ENCODE peak calls at places on chromosomes 13 and 19, in seven cellular contexts. V, E, R, K, U, S and Q are unnamed samples.

GRCh38 chr19:42199440-42200115 is 17.9 kb downstream of the DEDD2 start:
- DNase-seq in K (no peak), R (no peak), E (no peak), U (no peak), S (peak), V (no peak), Q (no peak)

GRCh38 chr13:73793361-73793760 is 340.8 kb downstream of the KLF12 start:
- DNase-seq in K (no peak), R (no peak), V (no peak), S (no peak), E (no peak), U (no peak), Q (no peak)

GRCh38 chr13:95834134-95834765 is 157.3 kb downstream of the DNAJC3 start:
- DNase-seq in U (peak), K (peak), R (peak), E (peak), V (peak), S (peak), Q (peak)

GRCh38 chr19:48631254-48631653 is 5.9 kb downstream of the DBP start:
- DNase-seq in U (no peak), S (no peak), R (no peak), K (no peak), V (no peak), E (no peak), Q (no peak)

GRCh38 chr19:34120846-34121639 is 51.3 kb upstream of the LSM14A start:
- DNase-seq in V (peak), S (peak), U (no peak), R (no peak), K (peak), E (peak), Q (no peak)

GRCh38 chr19:58166708-58167280 is 16.1 kb upstream of the ZNF274 start:
- DNase-seq in R (no peak), E (no peak), S (no peak), U (no peak), V (peak), K (no peak), Q (no peak)

GRCh38 chr19:51690359-51691121 is 2.6 kb upstream of the SPACA6 start:
- DNase-seq in S (peak), U (peak), K (peak), E (peak), R (no peak), V (peak), Q (no peak)

GRCh38 chr13:84446972-84447700 is 564.9 kb upstream of the SLITRK1 start:
- DNase-seq in K (no peak), S (peak), E (no peak), V (peak), R (peak), U (no peak), Q (peak)

GRCh38 chr19:16262618-16263017 is 62.0 kb upstream of the KLF2 start:
- DNase-seq in K (no peak), R (no peak), E (no peak), S (no peak), V (no peak), U (no peak), Q (no peak)

GRCh38 chr19:43353606-43354304 is at the start of gene CD177:
- DNase-seq in V (no peak), U (no peak), S (peak), K (no peak), R (no peak), E (no peak), Q (no peak)

GRCh38 chr13:81762449-81762848 is 1421.5 kb upstream of the SPRY2 start:
- DNase-seq in R (no peak), U (no peak), E (no peak), S (peak), V (no peak), K (no peak), Q (no peak)

GRCh38 chr19:53892981-53893325 is 11.0 kb downstream of the PRKCG start:
- DNase-seq in R (no peak), E (no peak), U (no peak), S (peak), V (no peak), K (no peak), Q (no peak)

GRCh38 chr13:30307194-30307965 is at the start of gene KATNAL1:
- DNase-seq in U (peak), S (peak), R (no peak), E (no peak), V (peak), K (peak), Q (no peak)

GRCh38 chr19:34645551-34645950 is 31.4 kb downstream of the SCGB2B2 start:
- DNase-seq in K (no peak), S (no peak), V (no peak), R (no peak), U (no peak), E (no peak), Q (no peak)

DNA sequence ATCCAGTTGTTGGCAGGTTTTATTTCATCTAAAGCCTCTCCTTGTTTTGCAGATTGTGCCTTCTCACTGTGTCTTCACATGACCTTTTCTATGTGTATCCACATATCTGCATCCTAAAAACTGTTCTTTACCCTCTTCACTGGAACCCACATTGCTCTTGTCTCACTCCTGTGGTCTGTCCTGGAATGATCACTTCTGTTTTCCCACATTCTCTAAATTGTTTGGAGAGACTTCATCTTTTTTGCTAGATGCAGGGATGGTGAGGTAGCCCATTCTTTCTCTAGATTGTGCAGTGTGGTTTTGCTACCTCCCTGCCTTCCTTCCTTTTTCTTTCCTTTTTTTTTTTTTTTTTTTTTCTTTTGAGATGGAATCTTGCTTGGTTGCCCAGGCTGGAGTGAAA is 608.6 kb upstream of the MIR17HG start:
- DNase-seq in V (no peak), U (no peak), S (no peak), R (no peak), K (no peak), E (no peak), Q (no peak)
- TF ChIP-seq CTCF in V (no peak), U (no peak), S (no peak), R (no peak), K (no peak), E (no peak), Q (no peak)

DNA sequence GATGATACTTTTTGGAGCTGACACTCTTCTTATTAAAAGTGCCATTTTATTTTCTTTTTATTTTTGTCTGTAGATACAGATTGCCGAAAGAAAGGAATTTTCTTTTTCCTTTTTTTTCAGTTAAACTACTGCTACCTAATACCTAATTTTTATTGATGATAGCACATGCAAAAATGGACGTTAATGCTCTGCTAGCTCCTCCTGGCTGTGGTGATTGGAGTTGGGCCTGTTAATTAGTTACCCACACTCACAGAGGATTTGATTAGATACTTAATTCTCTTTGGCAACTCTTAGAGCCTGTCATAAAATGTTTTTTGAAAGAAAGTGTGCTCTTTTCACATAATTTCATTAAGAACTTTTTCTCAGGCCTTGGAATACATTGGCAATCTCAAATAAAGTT is 366.8 kb downstream of the DCT start:
- DNase-seq in V (no peak), S (no peak), E (no peak), U (no peak), K (no peak), R (no peak), Q (no peak)
- TF ChIP-seq CTCF in V (no peak), S (peak), E (peak), U (no peak), K (no peak), R (no peak), Q (no peak)

DNA sequence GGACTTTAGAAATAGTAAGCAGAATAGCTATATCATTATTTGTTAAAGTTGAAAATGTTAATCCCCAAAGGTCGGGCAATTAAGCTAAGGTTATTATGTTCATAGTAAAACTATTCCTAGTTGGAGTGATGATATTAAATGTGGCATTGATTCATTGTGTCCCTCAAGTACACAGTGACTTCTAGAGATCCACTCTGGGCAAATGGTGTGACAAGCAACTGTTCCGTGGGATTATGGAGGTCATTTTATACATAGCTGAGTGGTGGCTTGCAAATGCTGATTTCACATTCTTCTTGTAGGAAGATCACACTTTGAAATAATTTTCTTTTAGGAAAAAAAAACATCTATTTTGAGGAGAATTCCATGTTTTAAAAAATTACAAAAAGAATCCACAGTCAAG is 317.8 kb downstream of the ATP8A2 start:
- DNase-seq in U (no peak), V (no peak), K (no peak), R (no peak), E (no peak), S (no peak), Q (no peak)
- TF ChIP-seq CTCF in U (no peak), V (no peak), K (no peak), R (no peak), E (no peak), S (no peak), Q (no peak)

GRCh38 chr13:105957769-105958438 is 577.6 kb downstream of the EFNB2 start:
- DNase-seq in V (no peak), R (no peak), E (no peak), S (no peak), U (no peak), K (no peak), Q (no peak)
- TF ChIP-seq CTCF in V (no peak), R (no peak), E (no peak), S (no peak), U (no peak), K (no peak), Q (no peak)

DNA sequence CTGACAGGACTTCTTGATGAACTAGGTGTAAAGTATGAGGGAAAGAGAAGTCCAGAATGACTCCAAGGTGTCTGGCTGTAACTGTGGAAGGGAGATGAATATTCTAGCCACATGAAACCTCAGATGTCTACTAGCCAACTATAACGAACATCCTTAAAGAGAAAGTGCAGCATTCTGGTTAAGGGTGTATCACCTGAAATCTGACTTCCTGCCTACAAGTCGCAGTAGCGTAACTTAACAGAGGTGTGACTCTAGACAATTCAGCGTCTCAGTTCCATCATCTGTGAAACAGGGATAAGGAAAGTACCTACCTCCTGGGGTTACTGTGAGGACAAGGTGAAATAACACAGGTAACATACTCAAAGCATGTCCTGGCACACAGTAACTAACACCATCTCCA is 145.7 kb upstream of the FBXL3 start:
- DNase-seq in S (no peak), K (no peak), E (no peak), R (no peak), U (no peak), V (no peak), Q (no peak)
- TF ChIP-seq CTCF in S (no peak), K (no peak), E (no peak), R (no peak), U (no peak), V (no peak), Q (no peak)

GRCh38 chr19:17687857-17688784 is at the start of gene UNC13A:
- DNase-seq in U (no peak), V (peak), E (no peak), K (peak), S (peak), R (no peak), Q (no peak)
- TF ChIP-seq CTCF in U (no peak), V (no peak), E (no peak), K (no peak), S (no peak), R (no peak), Q (no peak)

DNA sequence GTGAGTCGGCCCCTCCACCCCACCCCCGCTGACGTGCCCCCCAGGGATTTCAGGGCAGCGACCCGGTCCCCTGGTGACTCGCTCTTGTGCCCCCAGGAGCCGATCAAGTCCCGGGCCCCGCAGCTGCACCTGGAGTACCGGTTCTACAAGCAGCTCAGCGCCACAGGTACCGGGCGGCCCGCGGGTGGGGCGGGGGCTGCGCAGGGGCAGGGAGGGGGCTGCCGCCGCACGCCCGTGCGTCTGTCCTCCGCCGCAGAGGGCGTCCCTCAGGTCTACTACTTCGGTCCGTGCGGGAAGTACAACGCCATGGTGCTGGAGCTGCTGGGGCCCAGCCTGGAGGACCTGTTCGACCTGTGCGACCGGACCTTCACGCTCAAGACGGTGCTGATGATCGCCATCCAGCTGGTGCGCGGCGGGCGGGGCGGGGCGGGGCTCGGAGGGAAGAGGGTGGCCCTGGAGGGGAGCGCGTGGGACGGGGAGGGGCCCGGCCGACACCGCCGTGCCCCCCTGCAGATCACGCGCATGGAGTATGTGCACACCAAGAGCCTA is 37.1 kb downstream of the BTBD2 start:
- DNase-seq in V (no peak), K (no peak), U (no peak), S (no peak), E (no peak), R (no peak), Q (no peak)
- TF ChIP-seq CTCF in V (no peak), K (no peak), U (no peak), S (no peak), E (no peak), R (no peak), Q (no peak)

GRCh38 chr19:30046522-30046921 is 104.5 kb downstream of the URI1 start:
- DNase-seq in R (no peak), E (no peak), V (peak), S (peak), K (no peak), U (no peak), Q (no peak)
- TF ChIP-seq CTCF in R (peak), E (peak), V (peak), S (peak), K (no peak), U (no peak), Q (peak)